ENCODE peak calls at places on chromosomes 5 and 9, in five cellular contexts. One of them, this sample, is unnamed.

GRCh38 chr9:108074900-108075299 is 585.3 kb upstream of the KLF4 start:
- DNase-seq in tibial nerve: no peak
- DNase-seq in CD4-positive, alpha-beta T cell: no peak
- DNase-seq in mucosa of descending colon: no peak
- DNase-seq in heart left ventricle: no peak
- DNase-seq in this sample: no peak

GRCh38 chr5:38420691-38421395 is 135.6 kb downstream of the LIFR start:
- DNase-seq in CD4-positive, alpha-beta T cell: no peak
- DNase-seq in tibial nerve: peak; percentile 61
- DNase-seq in heart left ventricle: peak; percentile 47
- DNase-seq in mucosa of descending colon: peak; percentile 28
- DNase-seq in this sample: no peak

GRCh38 chr9:113331780-113332179 is 8.3 kb downstream of the WDR31 start:
- DNase-seq in CD4-positive, alpha-beta T cell: no peak
- DNase-seq in tibial nerve: no peak
- DNase-seq in mucosa of descending colon: no peak
- DNase-seq in heart left ventricle: no peak
- DNase-seq in this sample: no peak

GRCh38 chr9:78898239-78898638 is 601.3 kb downstream of the PSAT1 start:
- DNase-seq in mucosa of descending colon: no peak
- DNase-seq in CD4-positive, alpha-beta T cell: no peak
- DNase-seq in tibial nerve: no peak
- DNase-seq in heart left ventricle: no peak
- DNase-seq in this sample: no peak

GRCh38 chr5:15452030-15452429 is 48.0 kb upstream of the FBXL7 start:
- DNase-seq in tibial nerve: no peak
- DNase-seq in mucosa of descending colon: no peak
- DNase-seq in CD4-positive, alpha-beta T cell: no peak
- DNase-seq in heart left ventricle: peak; percentile 24
- DNase-seq in this sample: no peak

GRCh38 chr5:149356391-149356790 is 1.5 kb upstream of the PCYOX1L start:
- DNase-seq in tibial nerve: no peak
- DNase-seq in mucosa of descending colon: no peak
- DNase-seq in CD4-positive, alpha-beta T cell: no peak
- DNase-seq in heart left ventricle: no peak
- DNase-seq in this sample: no peak

GRCh38 chr9:90219548-90220118 is 423.0 kb downstream of the DIRAS2 start:
- DNase-seq in tibial nerve: no peak
- DNase-seq in CD4-positive, alpha-beta T cell: no peak
- DNase-seq in mucosa of descending colon: peak; percentile 73
- DNase-seq in heart left ventricle: no peak
- DNase-seq in this sample: peak; percentile 24

GRCh38 chr5:107670028-107670926 is 460 bp downstream of the EFNA5 start:
- DNase-seq in mucosa of descending colon: peak; percentile 62
- DNase-seq in CD4-positive, alpha-beta T cell: no peak
- DNase-seq in heart left ventricle: peak; percentile 37
- DNase-seq in tibial nerve: no peak
- DNase-seq in this sample: no peak

GRCh38 chr5:149040421-149040820 is 22.4 kb downstream of the SH3TC2 start:
- DNase-seq in CD4-positive, alpha-beta T cell: no peak
- DNase-seq in tibial nerve: no peak
- DNase-seq in heart left ventricle: no peak
- DNase-seq in mucosa of descending colon: no peak
- DNase-seq in this sample: no peak

GRCh38 chr9:77830618-77831285 is 182.6 kb upstream of the GNA14 start:
- DNase-seq in heart left ventricle: no peak
- DNase-seq in mucosa of descending colon: no peak
- DNase-seq in tibial nerve: no peak
- DNase-seq in CD4-positive, alpha-beta T cell: no peak
- DNase-seq in this sample: no peak

GRCh38 chr5:151079838-151080619 is 805 bp downstream of the TNIP1 start:
- DNase-seq in CD4-positive, alpha-beta T cell: no peak
- DNase-seq in tibial nerve: no peak
- DNase-seq in mucosa of descending colon: no peak
- DNase-seq in heart left ventricle: no peak
- DNase-seq in this sample: no peak

GRCh38 chr5:159047081-159047480 is 52.6 kb downstream of the EBF1 start:
- DNase-seq in mucosa of descending colon: no peak
- DNase-seq in tibial nerve: no peak
- DNase-seq in CD4-positive, alpha-beta T cell: no peak
- DNase-seq in heart left ventricle: no peak
- DNase-seq in this sample: no peak

GRCh38 chr5:59798862-59799667 is 94.5 kb downstream of the PDE4D start:
- DNase-seq in tibial nerve: no peak
- DNase-seq in CD4-positive, alpha-beta T cell: no peak
- DNase-seq in mucosa of descending colon: no peak
- DNase-seq in heart left ventricle: no peak
- DNase-seq in this sample: no peak

GRCh38 chr5:135660826-135661555 is 82.2 kb upstream of the CXCL14 start:
- DNase-seq in heart left ventricle: no peak
- DNase-seq in tibial nerve: no peak
- DNase-seq in CD4-positive, alpha-beta T cell: no peak
- DNase-seq in mucosa of descending colon: no peak
- DNase-seq in this sample: no peak

GRCh38 chr5:65913519-65913918 is 12.9 kb upstream of the ERBIN start:
- DNase-seq in tibial nerve: no peak
- DNase-seq in heart left ventricle: no peak
- DNase-seq in CD4-positive, alpha-beta T cell: no peak
- DNase-seq in mucosa of descending colon: no peak
- DNase-seq in this sample: no peak

GRCh38 chr5:104179057-104179456 is 616.5 kb upstream of the NUDT12 start:
- DNase-seq in mucosa of descending colon: no peak
- DNase-seq in heart left ventricle: no peak
- DNase-seq in CD4-positive, alpha-beta T cell: no peak
- DNase-seq in tibial nerve: no peak
- DNase-seq in this sample: no peak

GRCh38 chr5:137051165-137051564 is 448.0 kb downstream of the SPOCK1 start:
- DNase-seq in tibial nerve: no peak
- DNase-seq in heart left ventricle: no peak
- DNase-seq in CD4-positive, alpha-beta T cell: no peak
- DNase-seq in mucosa of descending colon: no peak
- DNase-seq in this sample: no peak

DNA sequence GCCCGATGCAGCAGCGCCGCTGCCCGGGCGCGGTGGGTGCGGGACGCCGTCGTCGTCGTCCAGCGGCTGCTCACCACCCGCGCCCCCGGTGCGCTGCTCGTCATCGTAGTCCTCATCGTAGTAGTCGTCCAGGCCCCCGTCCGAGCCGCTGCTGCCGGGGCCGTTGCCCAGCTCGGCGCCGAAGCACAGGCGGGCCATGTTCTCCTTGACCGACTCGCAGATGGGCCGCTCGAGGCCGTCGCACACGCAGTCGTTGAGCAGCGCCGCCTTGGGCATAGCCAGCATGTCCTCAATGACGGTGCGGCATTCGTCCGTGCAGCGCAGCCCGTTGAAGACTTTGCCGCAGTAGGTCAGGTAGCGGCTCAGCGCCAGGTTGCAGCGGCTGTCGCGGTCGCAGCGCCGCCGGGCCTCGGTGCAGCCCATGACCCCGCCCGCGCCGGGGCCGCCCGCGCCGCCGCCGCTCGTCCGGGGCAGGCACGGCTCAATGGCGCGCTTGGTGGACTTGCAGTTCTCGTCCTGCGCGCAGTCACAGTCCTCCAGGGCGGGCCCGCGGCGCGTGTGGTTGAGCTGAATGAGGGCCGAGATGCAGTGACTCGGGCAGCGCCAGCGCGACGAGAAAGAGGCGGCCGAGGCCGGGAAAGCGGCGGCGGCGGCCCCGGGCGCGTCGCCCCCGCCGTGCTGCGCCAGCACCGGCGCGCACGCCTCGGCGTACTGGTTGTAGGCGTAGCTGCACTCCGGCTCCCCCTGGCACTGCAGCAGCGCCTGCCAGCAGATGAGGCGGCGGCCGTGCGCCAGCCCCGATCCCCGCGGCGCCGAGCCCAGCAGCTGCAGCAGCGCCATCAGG is 1.2 kb downstream of the GAS1 start:
- DNase-seq in CD4-positive, alpha-beta T cell: peak; percentile 40
- DNase-seq in tibial nerve: peak; percentile 43
- DNase-seq in heart left ventricle: peak; percentile 72
- DNase-seq in mucosa of descending colon: peak; percentile 67
- DNase-seq in this sample: peak; percentile 60
- TF ChIP-seq CTCF in CD4-positive, alpha-beta T cell: no peak
- TF ChIP-seq CTCF in tibial nerve: peak; percentile 34
- TF ChIP-seq CTCF in heart left ventricle: no peak
- TF ChIP-seq CTCF in mucosa of descending colon: no peak
- TF ChIP-seq CTCF in this sample: no peak

DNA sequence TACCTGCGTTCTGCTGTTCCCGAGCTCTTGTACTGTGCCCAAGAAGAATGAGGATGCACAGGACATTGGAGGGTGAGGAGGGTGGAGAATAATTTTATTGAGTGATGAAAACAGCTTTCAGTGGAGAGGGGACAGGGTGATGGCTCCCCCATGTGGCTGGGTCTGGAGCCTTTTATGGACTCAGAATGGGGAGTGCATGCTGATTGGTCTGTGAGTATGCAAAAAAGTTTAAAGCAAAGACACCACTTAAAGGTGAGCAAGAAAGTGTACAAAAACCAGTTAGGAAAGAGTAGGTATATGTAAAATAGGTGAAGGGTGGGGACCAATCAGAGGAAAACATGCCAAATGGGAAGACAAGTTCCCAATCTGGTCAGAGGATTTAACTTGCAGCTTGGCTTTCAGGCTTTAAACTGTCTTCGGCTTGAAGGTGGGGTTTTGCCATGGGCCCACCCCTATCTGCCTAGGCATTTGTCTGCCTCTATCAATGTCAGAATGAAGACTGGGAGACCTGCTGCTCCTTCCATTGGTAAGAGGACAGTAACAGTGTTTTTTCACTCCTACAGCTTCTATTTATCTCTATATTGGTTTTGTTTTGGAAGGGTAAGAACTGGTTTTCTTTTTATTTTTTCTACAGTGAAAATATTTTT is 118.0 kb upstream of the RAI14 start:
- DNase-seq in mucosa of descending colon: no peak
- DNase-seq in heart left ventricle: no peak
- DNase-seq in CD4-positive, alpha-beta T cell: no peak
- DNase-seq in tibial nerve: no peak
- DNase-seq in this sample: peak; percentile 15
- TF ChIP-seq CTCF in mucosa of descending colon: no peak
- TF ChIP-seq CTCF in heart left ventricle: peak; percentile 30
- TF ChIP-seq CTCF in CD4-positive, alpha-beta T cell: no peak
- TF ChIP-seq CTCF in tibial nerve: no peak
- TF ChIP-seq CTCF in this sample: no peak

DNA sequence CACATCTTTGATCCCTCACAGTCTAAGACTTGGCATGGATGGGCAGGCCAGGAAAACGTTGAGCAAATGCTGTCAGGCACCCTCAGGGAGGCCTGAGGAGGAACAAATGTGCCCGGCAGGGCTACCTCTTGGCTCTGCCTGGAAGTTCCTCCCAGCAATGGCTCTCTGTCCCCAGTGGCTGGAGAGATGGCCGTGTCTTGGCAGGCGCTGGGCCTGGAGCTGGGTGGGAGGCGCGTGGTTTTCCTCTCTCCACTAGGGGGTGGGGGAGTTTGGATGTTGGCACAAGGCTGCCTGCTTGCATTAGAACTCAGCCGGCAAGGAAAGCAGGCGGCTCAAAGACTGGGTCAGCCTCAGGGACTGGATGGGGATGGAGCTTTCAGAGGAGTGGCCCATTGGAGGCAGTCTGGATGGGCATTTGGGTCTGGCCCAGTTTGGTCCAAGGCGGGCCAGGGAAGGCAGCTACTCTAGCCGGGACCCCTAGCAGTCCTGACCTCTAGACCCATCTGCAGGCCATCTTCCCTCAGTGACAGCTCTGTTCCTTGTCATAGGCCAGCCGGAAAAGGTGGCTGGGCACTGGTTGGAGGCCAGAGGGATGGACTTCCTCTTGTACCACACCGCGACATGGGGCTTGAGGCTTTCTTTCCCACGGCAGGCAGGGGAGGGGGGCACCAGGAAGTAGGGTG is 68.2 kb upstream of the STC2 start:
- DNase-seq in tibial nerve: no peak
- DNase-seq in CD4-positive, alpha-beta T cell: no peak
- DNase-seq in heart left ventricle: no peak
- DNase-seq in mucosa of descending colon: no peak
- DNase-seq in this sample: no peak
- TF ChIP-seq CTCF in tibial nerve: no peak
- TF ChIP-seq CTCF in CD4-positive, alpha-beta T cell: no peak
- TF ChIP-seq CTCF in heart left ventricle: no peak
- TF ChIP-seq CTCF in mucosa of descending colon: no peak
- TF ChIP-seq CTCF in this sample: no peak

DNA sequence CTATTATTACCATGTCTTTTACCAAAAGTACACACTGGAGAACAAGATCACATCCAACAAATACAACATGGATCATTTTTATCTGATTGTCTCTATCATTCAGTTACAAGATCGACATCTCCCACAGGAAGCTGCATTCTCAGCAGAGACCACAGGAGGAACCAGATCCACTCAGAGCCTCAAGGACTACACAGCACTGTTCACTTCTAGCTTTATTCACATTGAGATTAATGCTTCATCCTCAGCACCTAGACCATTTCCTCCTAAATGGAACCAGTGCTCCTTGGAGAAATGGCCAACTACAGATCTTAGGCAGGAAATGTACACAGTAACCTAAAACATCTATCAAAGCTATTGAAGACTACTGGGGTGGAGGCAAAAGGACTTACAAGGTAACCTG is 13.3 kb upstream of the C5orf15 start:
- DNase-seq in tibial nerve: no peak
- DNase-seq in mucosa of descending colon: no peak
- DNase-seq in heart left ventricle: no peak
- DNase-seq in CD4-positive, alpha-beta T cell: no peak
- DNase-seq in this sample: no peak
- TF ChIP-seq CTCF in tibial nerve: no peak
- TF ChIP-seq CTCF in mucosa of descending colon: no peak
- TF ChIP-seq CTCF in heart left ventricle: no peak
- TF ChIP-seq CTCF in CD4-positive, alpha-beta T cell: no peak
- TF ChIP-seq CTCF in this sample: no peak

This sample was measured in CD8-positive, alpha-beta T cell.